ENCODE peak calls at places on chromosomes 16 and 17, in four cellular contexts. One of them, this sample, is unnamed.

GRCh38 chr17:66775262-66775661 is 59.7 kb upstream of the CACNG5 start:
- DNase-seq in GM12878: no peak
- DNase-seq in K562: no peak
- DNase-seq in H1: no peak
- DNase-seq in this sample: no peak

GRCh38 chr17:2101448-2102257 is 46.8 kb downstream of the HIC1 start:
- DNase-seq in GM12878: no peak
- DNase-seq in K562: no peak
- DNase-seq in H1: no peak
- DNase-seq in this sample: no peak

GRCh38 chr16:49457196-49457595 is 83.6 kb downstream of the C16orf78 start:
- DNase-seq in GM12878: no peak
- DNase-seq in K562: no peak
- DNase-seq in H1: peak; percentile 26
- DNase-seq in this sample: no peak

GRCh38 chr17:60386137-60386395 is 5.9 kb downstream of the USP32 start:
- DNase-seq in GM12878: no peak
- DNase-seq in K562: no peak
- DNase-seq in H1: no peak
- DNase-seq in this sample: no peak

GRCh38 chr16:5042574-5043171 is 8.9 kb upstream of the NAGPA start:
- DNase-seq in GM12878: no peak
- DNase-seq in K562: no peak
- DNase-seq in H1: no peak
- DNase-seq in this sample: peak; percentile 60

GRCh38 chr17:4806770-4807533 is at the start of gene PLD2:
- DNase-seq in GM12878: no peak
- DNase-seq in K562: peak; percentile 96
- DNase-seq in H1: peak; percentile 89
- DNase-seq in this sample: peak; percentile 67

GRCh38 chr16:86391486-86391885 is 118.8 kb upstream of the FOXF1 start:
- DNase-seq in GM12878: no peak
- DNase-seq in K562: no peak
- DNase-seq in H1: no peak
- DNase-seq in this sample: peak; percentile 73

GRCh38 chr17:15966183-15966878 is 21.4 kb downstream of the ADORA2B start:
- DNase-seq in GM12878: no peak
- DNase-seq in K562: no peak
- DNase-seq in H1: peak; percentile 72
- DNase-seq in this sample: peak; percentile 35

GRCh38 chr17:80482058-80482318 is 5.6 kb upstream of the NPTX1 start:
- DNase-seq in GM12878: no peak
- DNase-seq in K562: no peak
- DNase-seq in H1: no peak
- DNase-seq in this sample: no peak

GRCh38 chr17:80482555-80483308 is 6.3 kb upstream of the NPTX1 start:
- DNase-seq in GM12878: no peak
- DNase-seq in K562: no peak
- DNase-seq in H1: no peak
- DNase-seq in this sample: no peak

GRCh38 chr17:80479246-80479566 is 2.8 kb upstream of the NPTX1 start:
- DNase-seq in GM12878: no peak
- DNase-seq in K562: no peak
- DNase-seq in H1: no peak
- DNase-seq in this sample: no peak

GRCh38 chr17:80480248-80480647 is 3.8 kb upstream of the NPTX1 start:
- DNase-seq in GM12878: no peak
- DNase-seq in K562: no peak
- DNase-seq in H1: no peak
- DNase-seq in this sample: no peak

DNA sequence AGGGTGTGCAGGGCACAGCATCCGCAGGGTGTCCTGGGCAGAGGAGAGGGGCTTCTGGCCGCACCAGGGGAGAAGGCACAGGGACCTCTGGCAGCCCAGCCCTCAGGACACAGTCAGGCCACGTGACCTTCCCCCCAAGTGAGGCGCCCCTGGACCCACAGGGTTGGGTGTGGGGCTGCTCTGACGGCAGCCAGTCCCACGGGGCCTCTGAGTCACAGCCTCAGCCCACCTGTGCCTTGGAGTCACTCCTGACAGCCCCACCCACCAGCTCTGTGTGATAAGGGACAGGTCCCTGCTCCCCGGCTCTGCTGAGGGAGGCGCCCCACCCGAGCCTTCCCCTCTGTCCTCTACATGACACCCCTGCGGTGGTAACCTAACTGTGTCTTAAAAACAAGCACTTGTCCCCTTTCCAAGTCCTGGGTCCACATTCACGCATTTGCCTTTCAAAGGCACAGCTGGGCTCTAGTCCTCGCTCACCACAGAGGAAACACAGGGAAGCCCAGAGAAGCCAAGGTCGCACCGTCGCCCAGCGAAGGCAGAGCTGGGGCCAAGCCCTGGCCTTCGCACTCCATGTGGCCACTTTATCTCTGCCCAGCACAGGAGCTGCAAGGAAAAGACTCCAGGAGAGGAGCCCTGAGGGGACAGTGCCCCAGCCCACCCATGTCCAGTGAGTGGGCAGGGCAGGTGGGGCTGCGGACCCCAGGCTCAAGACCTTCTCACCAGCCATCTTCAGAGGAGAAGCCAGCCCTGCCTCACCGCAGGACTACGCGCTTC is 5.1 kb upstream of the NPTX1 start:
- DNase-seq in GM12878: no peak
- DNase-seq in K562: peak; percentile 82
- DNase-seq in H1: no peak
- DNase-seq in this sample: no peak
- TF ChIP-seq CHD1 in GM12878: no peak
- TF ChIP-seq CHD1 in K562: no peak
- TF ChIP-seq CHD1 in H1: no peak
- TF ChIP-seq CHD1 in this sample: no peak

GRCh38 chr17:10105513-10106001 is 92.8 kb downstream of the GAS7 start:
- DNase-seq in GM12878: no peak
- DNase-seq in K562: no peak
- DNase-seq in H1: no peak
- DNase-seq in this sample: peak; percentile 90
- TF ChIP-seq CHD1 in GM12878: no peak
- TF ChIP-seq CHD1 in K562: no peak
- TF ChIP-seq CHD1 in H1: no peak
- TF ChIP-seq CHD1 in this sample: no peak

DNA sequence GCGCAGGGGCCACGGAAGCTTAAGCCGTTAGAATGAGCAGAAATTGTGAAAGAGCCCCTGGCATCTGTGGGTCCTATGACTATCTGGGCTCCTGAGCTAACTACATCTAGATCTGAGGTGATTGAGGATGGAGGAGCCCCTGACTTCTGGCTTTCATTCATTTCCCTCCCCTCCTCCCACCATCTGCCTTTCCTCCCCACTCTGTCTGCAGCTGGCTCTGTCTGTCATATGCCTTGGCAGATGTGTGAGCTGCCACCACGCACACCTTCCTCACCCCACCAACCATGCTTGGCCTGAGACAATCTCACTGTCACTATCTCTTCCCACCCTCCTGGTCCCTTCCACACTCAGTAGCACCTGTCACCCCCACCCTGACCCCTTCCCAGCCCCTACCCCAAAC is 5.1 kb downstream of the CD300E start:
- DNase-seq in GM12878: no peak
- DNase-seq in K562: no peak
- DNase-seq in H1: no peak
- DNase-seq in this sample: no peak
- TF ChIP-seq CHD1 in GM12878: no peak
- TF ChIP-seq CHD1 in K562: no peak
- TF ChIP-seq CHD1 in H1: no peak
- TF ChIP-seq CHD1 in this sample: no peak

GRCh38 chr16:9854665-9855064 is 327.6 kb downstream of the GRIN2A start:
- DNase-seq in GM12878: no peak
- DNase-seq in K562: no peak
- DNase-seq in H1: no peak
- DNase-seq in this sample: no peak
- TF ChIP-seq CHD1 in GM12878: no peak
- TF ChIP-seq CHD1 in K562: no peak
- TF ChIP-seq CHD1 in H1: no peak
- TF ChIP-seq CHD1 in this sample: no peak

This sample was measured in IMR-90.